ENCODE peak calls at places on chromosomes 2 and 18, in four cellular contexts. G is psoas muscle, V is heart right ventricle, O is BE2C. C is an unnamed sample.

GRCh38 chr2:232261776-232262175 is 116.8 kb upstream of the ALPP start:
- DNase-seq in G (no peak), V (no peak), O (no peak), C (no peak)

GRCh38 chr18:48028716-48029115 is 98.3 kb upstream of the SMAD2 start:
- DNase-seq in V (no peak), O (no peak), G (no peak), C (no peak)

GRCh38 chr2:227661827-227662226 is 4.8 kb upstream of the SCYGR5 start:
- DNase-seq in V (no peak), O (no peak), G (no peak), C (no peak)

GRCh38 chr2:173401716-173402326 is 47.1 kb downstream of the CDCA7 start:
- DNase-seq in G (no peak), V (no peak), O (no peak), C (no peak)

GRCh38 chr18:37447959-37448916 is 117.4 kb downstream of the CELF4 start:
- DNase-seq in V (no peak), O (no peak), G (no peak), C (no peak)

GRCh38 chr2:218849721-218850120 is 9.9 kb upstream of the WNT6 start:
- DNase-seq in O (no peak), G (peak; percentile 3), V (no peak), C (no peak)

GRCh38 chr2:225136552-225136951 is 94.3 kb upstream of the DOCK10 start:
- DNase-seq in G (no peak), O (no peak), V (no peak), C (no peak)

GRCh38 chr18:48693625-48694262 is 154.9 kb downstream of the CTIF start:
- DNase-seq in V (no peak), O (no peak), G (peak; percentile 22), C (peak; percentile 55)

GRCh38 chr2:46878240-46878877 is 37.2 kb downstream of the MCFD2 start:
- DNase-seq in G (no peak), V (no peak), O (no peak), C (no peak)

GRCh38 chr2:119775102-119775501 is 15.4 kb downstream of the PTPN4 start:
- DNase-seq in V (no peak), O (no peak), G (no peak), C (no peak)

GRCh38 chr2:152198499-152198898 is 22.9 kb upstream of the STAM2 start:
- DNase-seq in V (no peak), O (no peak), G (no peak), C (no peak)

GRCh38 chr2:6181525-6182270 is 489.5 kb downstream of the SOX11 start:
- DNase-seq in V (peak; percentile 5), G (no peak), O (no peak), C (peak; percentile 35)

GRCh38 chr18:45793295-45793965 is 32.0 kb upstream of the SIGLEC15 start:
- DNase-seq in G (no peak), O (no peak), V (no peak), C (peak; percentile 81)

DNA sequence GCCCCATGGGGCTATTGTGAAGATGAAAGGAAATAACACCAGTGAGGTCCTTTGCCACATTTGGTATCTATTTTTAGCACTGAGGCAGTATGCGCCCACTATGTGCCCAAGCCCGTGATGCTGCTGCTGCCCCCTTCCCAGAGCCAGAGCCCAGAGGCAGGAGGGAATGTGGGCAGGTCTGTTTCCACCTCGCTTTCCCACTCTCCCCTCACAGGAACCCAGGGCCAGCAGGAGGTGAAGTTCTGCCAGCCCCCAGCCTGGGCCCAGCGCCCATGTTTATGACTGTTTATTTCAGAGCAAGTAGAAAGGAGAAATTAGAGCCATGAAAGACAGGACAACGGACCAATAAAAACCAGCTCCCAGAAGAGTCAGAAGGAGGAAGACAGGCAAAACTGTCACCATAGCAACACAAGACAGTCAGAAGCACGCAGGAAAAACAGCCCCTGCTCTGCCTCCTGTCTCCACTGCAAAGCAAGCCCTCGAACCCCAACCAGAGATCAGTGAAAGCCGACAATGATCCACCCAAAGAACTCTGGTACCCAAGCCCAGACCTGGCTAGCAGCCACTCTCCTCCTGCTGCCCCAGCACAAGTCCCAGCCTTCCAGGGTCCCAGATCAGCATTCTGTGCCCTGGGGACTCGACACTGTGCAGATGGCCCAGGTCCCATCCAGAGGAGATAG is 1.4 kb downstream of the CYRIA start:
- DNase-seq in O (peak; percentile 23), V (peak; percentile 82), G (peak; percentile 75), C (peak; percentile 90)
- H3K4me3 ChIP-seq in O (no peak overlapping the region), V (peak overlapping the region; percentile 70), G (peak overlapping the region; percentile 78), C (peak overlapping the region; percentile 73)

GRCh38 chr18:52348209-52348608 is 8.2 kb downstream of the DCC start:
- DNase-seq in O (peak; percentile 14), V (no peak), G (no peak), C (peak; percentile 16)
- TF ChIP-seq CTCF in O (peak; percentile 34), V (no peak), G (no peak), C (peak; percentile 38)

GRCh38 chr18:79445740-79446566 is 50.2 kb downstream of the NFATC1 start:
- DNase-seq in G (no peak), V (no peak), O (no peak), C (no peak)
- H3K4me3 ChIP-seq in G (no peak overlapping the region), V (no peak overlapping the region), O (no peak overlapping the region), C (no peak overlapping the region)

DNA sequence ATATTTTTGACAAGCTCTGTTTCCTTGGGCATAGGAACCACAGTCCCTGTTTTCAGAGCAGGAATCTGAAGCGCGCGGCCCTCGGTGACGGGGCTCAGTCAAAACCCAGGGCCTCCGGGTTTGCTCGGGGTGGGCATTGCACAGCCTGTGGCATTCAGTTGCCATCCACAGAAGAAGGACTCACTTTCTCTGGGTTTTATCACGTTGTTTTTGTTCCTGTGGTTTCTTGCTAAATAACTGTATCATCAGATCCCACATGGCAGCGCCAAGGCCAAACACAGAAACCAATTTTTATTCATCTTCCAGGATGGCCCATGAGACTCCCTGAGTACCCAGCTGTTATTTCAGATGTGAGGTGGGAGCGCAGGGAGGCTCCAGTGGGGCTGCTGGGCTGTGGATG is 35.6 kb downstream of the SGPP2 start:
- DNase-seq in G (no peak), V (no peak), O (no peak), C (no peak)
- TF ChIP-seq CTCF in G (no peak), V (no peak), O (no peak), C (no peak)

DNA sequence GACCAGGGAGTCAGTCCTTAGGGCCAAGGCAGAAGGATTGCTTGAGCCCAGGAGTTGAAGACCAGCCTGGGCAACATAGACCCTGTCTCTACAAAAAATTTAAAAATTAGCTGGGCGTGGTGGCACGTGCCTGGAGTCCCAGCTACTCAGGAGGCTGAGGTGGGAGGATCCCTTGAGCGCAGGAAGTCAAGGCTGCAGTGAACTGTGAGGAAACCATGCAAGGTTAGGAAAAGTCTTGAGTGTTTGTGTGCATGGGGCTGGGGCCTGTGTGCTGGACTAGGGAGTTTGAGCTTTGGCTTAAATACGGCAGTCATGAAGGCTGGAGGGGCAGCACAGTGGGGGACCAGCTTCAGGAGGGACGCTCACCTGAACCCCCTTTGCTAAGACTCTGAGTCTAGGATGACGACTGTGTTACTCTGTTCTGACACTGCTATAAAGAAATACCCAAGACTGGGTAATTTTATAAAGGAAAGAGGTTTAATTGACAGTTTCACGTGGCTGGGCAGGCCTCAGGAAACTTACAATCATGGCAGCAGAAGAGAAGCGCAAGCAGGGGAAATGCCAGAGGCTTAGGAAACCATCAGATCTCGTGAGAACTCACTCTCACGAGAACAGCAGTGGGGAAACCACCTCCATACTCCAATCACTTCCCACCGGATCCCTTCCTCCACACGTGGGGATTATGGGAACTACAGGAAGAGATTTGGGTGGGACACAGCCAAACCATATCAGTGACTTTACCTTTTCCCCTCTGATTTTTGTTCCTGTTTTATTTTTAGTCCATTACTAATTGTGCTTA is 39.4 kb downstream of the GORASP2 start:
- DNase-seq in G (no peak), V (no peak), O (no peak), C (no peak)
- H3K4me3 ChIP-seq in G (no peak overlapping the region), V (no peak overlapping the region), O (no peak overlapping the region), C (no peak overlapping the region)

GRCh38 chr18:8882632-8883408 is 177.5 kb downstream of the MTCL1 start:
- DNase-seq in V (no peak), G (no peak), O (peak; percentile 29), C (no peak)
- TF ChIP-seq CTCF in V (no peak), G (no peak), O (no peak), C (peak; percentile 10)

C was measured in fibroblast of pulmonary artery.